ENCODE peak calls at places on chromosome 17, in six cellular contexts. O is HEK293T; E is hepatic stellate cell; V is stimulated activated CD8-positive, alpha-beta memory T cell treated with anti-CD3 and anti-CD28 coated beads, Interleukin-4, amount 100 ng/mL, for 4 hours; Z is fibroblast of gingiva; K is C1 segment of cervical spinal cord. Y is an unnamed sample.

GRCh38 chr17:46887717-46888116 is 35.2 kb upstream of the GOSR2 start:
- DNase-seq in V (no peak), Z (no peak), K (no peak), O (no peak), E (no peak), Y (no peak)

GRCh38 chr17:28509784-28510183 is 3.6 kb downstream of the FOXN1 start:
- DNase-seq in E (no peak), Z (no peak), O (no peak), V (no peak), K (no peak), Y (no peak)

GRCh38 chr17:19812407-19812806 is 55.3 kb downstream of the ULK2 start:
- DNase-seq in E (no peak), Z (no peak), K (no peak), O (peak), V (no peak), Y (no peak)

GRCh38 chr17:79391808-79392233 is 219.0 kb downstream of the RBFOX3 start:
- DNase-seq in O (peak), Z (peak), E (peak), V (peak), K (peak), Y (peak)

GRCh38 chr17:17832040-17832363 is 4.8 kb downstream of the SREBF1 start:
- DNase-seq in Z (no peak), E (no peak), V (no peak), K (no peak), O (no peak), Y (no peak)

GRCh38 chr17:27354491-27355081 is 60.7 kb downstream of the WSB1 start:
- DNase-seq in E (no peak), K (no peak), V (no peak), O (no peak), Z (no peak), Y (no peak)

GRCh38 chr17:40524243-40524965 is 23.0 kb upstream of the TNS4 start:
- DNase-seq in O (no peak), Z (no peak), E (no peak), V (no peak), K (no peak), Y (no peak)

GRCh38 chr17:7248811-7249210 is 2.7 kb downstream of the CTDNEP1 start:
- DNase-seq in E (no peak), K (no peak), O (no peak), Z (no peak), V (no peak), Y (no peak)

GRCh38 chr17:34384822-34385605 is 22.0 kb upstream of the CCL1 start:
- DNase-seq in V (no peak), Z (no peak), O (no peak), E (no peak), K (no peak), Y (no peak)

GRCh38 chr17:72719582-72720493 is 372.6 kb downstream of the SLC39A11 start:
- DNase-seq in E (no peak), O (no peak), V (no peak), Z (no peak), K (peak), Y (no peak)

GRCh38 chr17:703081-703875 is 11.4 kb downstream of the VPS53 start:
- DNase-seq in O (no peak), K (no peak), V (no peak), E (no peak), Z (peak), Y (no peak)

GRCh38 chr17:42387221-42387657 is 1.0 kb downstream of the STAT3 start:
- DNase-seq in E (peak), K (no peak), V (no peak), O (no peak), Z (peak), Y (no peak)